ENCODE peak calls at places on chromosomes 11 and 22, in four cellular contexts. F is A673, Y is lower lobe of right lung, H is right cardiac atrium. J is an unnamed sample.

GRCh38 chr11:19281041-19281440 is 40.3 kb upstream of the E2F8 start:
- DNase-seq in F (peak; percentile 2), Y (no peak), H (no peak), J (peak; percentile 56)

GRCh38 chr11:106399075-106399500 is 321.6 kb downstream of the AASDHPPT start:
- DNase-seq in F (peak; percentile 83), Y (no peak), H (peak; percentile 51), J (no peak)

GRCh38 chr22:49928185-49928495 is 9.7 kb downstream of the CRELD2 start:
- DNase-seq in F (no peak), Y (no peak), H (no peak), J (no peak)

GRCh38 chr22:40153705-40154104 is 24.0 kb upstream of the TNRC6B start:
- DNase-seq in F (no peak), Y (no peak), H (no peak), J (no peak)

GRCh38 chr11:19228956-19229355 is 11.8 kb downstream of the E2F8 start:
- DNase-seq in F (no peak), Y (no peak), H (no peak), J (no peak)

GRCh38 chr11:122115520-122116343 is at the start of gene BLID:
- DNase-seq in F (no peak), Y (peak; percentile 75), H (no peak), J (no peak)

GRCh38 chr22:48318575-48319320 is 1508.9 kb downstream of the BRD1 start:
- DNase-seq in F (no peak), Y (peak; percentile 35), H (no peak), J (no peak)

GRCh38 chr11:62340269-62340901 is 3.1 kb downstream of the ASRGL1 start:
- DNase-seq in F (peak; percentile 79), Y (peak; percentile 61), H (peak; percentile 45), J (peak; percentile 61)

GRCh38 chr11:9037046-9037780 is 33.4 kb upstream of the NRIP3 start:
- DNase-seq in F (no peak), Y (no peak), H (no peak), J (no peak)

GRCh38 chr22:46083383-46084350 is 66.7 kb upstream of the PPARA start:
- DNase-seq in F (no peak), Y (peak; percentile 32), H (peak; percentile 20), J (no peak)

GRCh38 chr11:78914503-78914902 is 339.8 kb upstream of the NARS2 start:
- DNase-seq in F (no peak), Y (no peak), H (no peak), J (no peak)

GRCh38 chr11:131837562-131837961 is 467.1 kb downstream of the NTM start:
- DNase-seq in F (no peak), Y (no peak), H (no peak), J (no peak)

GRCh38 chr11:120752668-120753067 is 241.1 kb downstream of the GRIK4 start:
- DNase-seq in F (no peak), Y (no peak), H (no peak), J (no peak)

GRCh38 chr11:2077061-2077802 is 62.0 kb downstream of the IGF2 start:
- DNase-seq in F (no peak), Y (no peak), H (no peak), J (no peak)

GRCh38 chr11:71459076-71459766 is 6.2 kb downstream of the NADSYN1 start:
- DNase-seq in F (no peak), Y (no peak), H (peak; percentile 7), J (no peak)

GRCh38 chr22:21916309-21916918 is 36.2 kb downstream of the PPM1F start:
- DNase-seq in F (peak; percentile 33), Y (no peak), H (no peak), J (no peak)

GRCh38 chr11:117438371-117439000 is 110.8 kb downstream of the CEP164 start:
- DNase-seq in F (peak; percentile 46), Y (no peak), H (no peak), J (no peak)

GRCh38 chr11:132540586-132540985 is 991.7 kb downstream of the OPCML start:
- DNase-seq in F (no peak), Y (no peak), H (no peak), J (no peak)

GRCh38 chr22:30015846-30016245 is 64.4 kb upstream of the HORMAD2 start:
- DNase-seq in F (no peak), Y (no peak), H (no peak), J (no peak)

GRCh38 chr11:92500463-92500862 is 275.8 kb downstream of the FAT3 start:
- DNase-seq in F (no peak), Y (no peak), H (no peak), J (no peak)

GRCh38 chr11:61150656-61151544 is 10.3 kb downstream of the VPS37C start:
- DNase-seq in F (no peak), Y (peak; percentile 19), H (no peak), J (no peak)

GRCh38 chr11:61147271-61147670 is 14.0 kb downstream of the VPS37C start:
- DNase-seq in F (no peak), Y (peak; percentile 32), H (no peak), J (no peak)

GRCh38 chr11:61151545-61152252 is 9.5 kb downstream of the VPS37C start:
- DNase-seq in F (no peak), Y (no peak), H (no peak), J (no peak)

GRCh38 chr11:61148016-61148640 is 13.1 kb downstream of the VPS37C start:
- DNase-seq in F (no peak), Y (peak; percentile 22), H (no peak), J (no peak)

GRCh38 chr11:61149624-61150615 is 11.3 kb downstream of the VPS37C start:
- DNase-seq in F (no peak), Y (peak; percentile 62), H (no peak), J (no peak)
- H3K4me1 ChIP-seq in F (peaks cover 6% of the 10 kb centered on the region), Y (peaks cover 80% of the 10 kb centered on the region), H (peaks cover 21% of the 10 kb centered on the region), J (no peaks in the 10 kb centered on the region)

GRCh38 chr11:46319074-46319453 is 28.2 kb upstream of the DGKZ start:
- DNase-seq in F (no peak), Y (no peak), H (no peak), J (no peak)
- H3K4me1 ChIP-seq in F (no peaks in the 10 kb centered on the region), Y (peaks cover 26% of the 10 kb centered on the region), H (peaks cover 2% of the 10 kb centered on the region), J (peaks cover 7% of the 10 kb centered on the region)

GRCh38 chr11:77085652-77086051 is 17.0 kb upstream of the OMP start:
- DNase-seq in F (no peak), Y (no peak), H (peak; percentile 9), J (no peak)
- H3K4me1 ChIP-seq in F (no peaks in the 10 kb centered on the region), Y (peaks cover 16% of the 10 kb centered on the region), H (peaks cover 3% of the 10 kb centered on the region), J (peaks cover 14% of the 10 kb centered on the region)

GRCh38 chr22:34877506-34877905 is 188.5 kb upstream of the ISX start:
- DNase-seq in F (no peak), Y (no peak), H (no peak), J (no peak)
- H3K4me1 ChIP-seq in F (no peaks in the 10 kb centered on the region), Y (no peaks in the 10 kb centered on the region), H (no peaks in the 10 kb centered on the region), J (no peaks in the 10 kb centered on the region)

GRCh38 chr11:23353611-23354010 is 493.3 kb upstream of the CCDC179 start:
- DNase-seq in F (no peak), Y (no peak), H (no peak), J (no peak)

GRCh38 chr11:23364076-23364475 is 503.8 kb upstream of the CCDC179 start:
- DNase-seq in F (no peak), Y (no peak), H (no peak), J (no peak)

GRCh38 chr11:23359297-23359696 is 499.0 kb upstream of the CCDC179 start:
- DNase-seq in F (no peak), Y (no peak), H (no peak), J (peak; percentile 57)
- H3K4me1 ChIP-seq in F (no peaks in the 10 kb centered on the region), Y (no peaks in the 10 kb centered on the region), H (no peaks in the 10 kb centered on the region), J (peaks cover 6% of the 10 kb centered on the region)

DNA sequence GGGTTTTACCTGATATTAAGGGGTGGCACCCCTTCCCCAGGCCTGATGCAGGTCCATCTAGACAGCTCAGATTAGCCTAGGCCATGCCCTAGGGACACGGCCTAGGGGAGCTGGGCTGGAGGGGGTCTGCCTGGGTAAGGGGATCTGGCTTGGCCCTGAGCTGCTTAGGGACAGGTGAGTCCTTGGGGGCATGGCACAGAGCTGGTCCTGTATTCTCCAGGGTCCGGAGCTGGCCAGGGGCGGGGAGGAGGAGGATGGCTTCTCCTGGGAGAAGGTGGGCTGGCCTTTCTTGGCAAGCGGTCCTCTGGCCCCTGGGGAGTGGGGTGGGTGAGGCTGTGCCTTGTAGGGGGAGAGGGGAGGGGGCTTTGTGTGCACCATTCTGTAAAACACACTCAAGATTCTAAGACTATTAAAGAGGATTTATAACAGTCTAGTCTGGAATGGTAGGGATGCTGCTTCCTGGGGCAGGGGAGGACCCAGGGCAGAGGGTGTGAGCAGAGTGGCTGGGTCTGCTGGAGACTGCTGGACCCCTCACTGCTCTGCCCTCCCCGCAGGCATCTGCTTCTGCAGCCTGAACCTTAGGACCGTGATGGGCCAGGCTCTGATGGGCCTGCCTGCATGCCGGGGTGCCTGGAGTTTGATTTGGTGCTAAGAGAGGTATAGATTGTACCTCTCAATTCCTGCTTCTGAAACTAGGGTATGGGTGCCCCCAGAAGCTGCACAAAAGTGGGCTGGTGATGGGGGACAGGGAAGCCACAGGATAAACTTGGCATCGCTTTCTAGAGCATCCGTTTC is 54.7 kb downstream of the CD82 start:
- DNase-seq in F (no peak), Y (no peak), H (no peak), J (no peak)
- H3K4me1 ChIP-seq in F (peaks cover 9% of the 10 kb centered on the region), Y (peaks cover 24% of the 10 kb centered on the region), H (peaks cover 7% of the 10 kb centered on the region), J (no peaks in the 10 kb centered on the region)

DNA sequence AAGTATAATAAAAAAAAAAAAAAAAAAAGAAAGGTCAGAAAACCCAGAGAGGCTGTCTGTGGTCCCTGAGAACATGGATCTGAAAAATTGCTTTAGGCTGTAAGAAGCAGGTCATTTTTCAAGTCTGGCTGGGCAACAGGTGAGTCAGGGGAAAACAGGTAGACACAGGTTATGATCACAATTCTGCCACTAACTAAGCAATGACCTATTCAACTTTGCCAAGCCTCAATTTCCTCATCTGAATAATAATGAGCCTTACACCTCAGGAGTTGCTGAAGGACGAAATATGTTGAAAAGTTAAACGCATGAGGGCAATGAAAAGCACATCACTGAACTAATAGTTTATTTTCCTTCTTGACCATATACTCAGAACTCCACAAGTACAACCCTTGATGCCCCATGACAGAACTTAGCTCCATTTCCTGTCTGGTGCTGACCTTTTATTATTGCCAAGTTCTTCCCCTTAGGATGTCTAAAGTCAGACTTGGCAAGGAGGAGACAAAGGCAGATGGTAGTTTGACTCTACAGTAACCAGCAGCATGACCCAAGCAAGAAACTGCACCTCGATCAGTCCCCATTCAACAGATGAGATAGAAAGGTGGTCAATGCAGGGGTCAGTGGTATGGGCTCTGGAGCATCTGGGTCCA is 93.6 kb downstream of the SYN3 start:
- DNase-seq in F (no peak), Y (no peak), H (no peak), J (no peak)
- H3K4me1 ChIP-seq in F (no peaks in the 10 kb centered on the region), Y (peaks cover 13% of the 10 kb centered on the region), H (peaks cover 2% of the 10 kb centered on the region), J (no peaks in the 10 kb centered on the region)

DNA sequence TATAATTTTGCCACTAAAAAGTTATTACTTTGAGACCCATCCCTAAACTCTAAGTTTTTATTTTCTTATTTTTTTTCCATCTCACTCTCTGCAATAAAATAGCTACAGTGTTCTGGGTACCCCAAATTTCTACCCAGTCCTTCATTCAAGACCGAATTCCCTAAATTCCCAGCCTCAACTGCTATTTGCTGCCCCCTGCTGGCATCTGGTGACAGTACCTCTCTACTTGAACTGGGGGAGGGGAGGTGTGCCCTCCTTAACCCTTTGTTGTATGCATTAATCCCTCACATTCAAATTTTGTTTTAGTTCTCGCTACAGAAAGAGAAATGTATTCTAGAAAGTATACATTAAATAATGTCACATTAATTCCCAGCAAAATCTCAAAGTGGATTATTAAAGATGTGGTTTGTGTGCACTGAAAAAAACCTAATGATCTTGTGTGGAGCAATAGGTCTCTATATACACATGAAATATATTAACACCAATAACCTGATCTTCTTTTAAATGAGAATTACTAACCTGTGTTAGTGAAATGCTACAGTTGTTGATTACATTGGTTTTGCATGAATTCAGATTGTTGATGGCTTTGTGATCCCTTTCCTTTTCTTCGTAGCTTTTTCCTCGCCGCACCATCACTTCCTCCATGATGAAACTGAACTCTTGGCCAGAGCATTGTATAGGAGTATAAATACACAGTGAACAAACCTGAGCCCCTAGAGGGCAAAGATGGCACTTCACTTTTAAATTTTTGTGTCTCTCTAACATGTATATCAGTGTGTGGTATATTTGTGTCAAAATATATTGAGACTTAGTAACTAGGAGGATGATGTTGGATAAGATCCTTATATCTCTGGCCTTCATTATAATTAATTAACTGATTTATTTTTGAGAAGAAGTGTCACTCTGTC is 590.0 kb downstream of the METTL15 start:
- DNase-seq in F (peak; percentile 93), Y (no peak), H (peak; percentile 48), J (peak; percentile 34)
- H3K4me1 ChIP-seq in F (peaks cover 13% of the 10 kb centered on the region), Y (no peaks in the 10 kb centered on the region), H (no peaks in the 10 kb centered on the region), J (no peaks in the 10 kb centered on the region)